ENCODE peak calls at places on chromosomes 3 and 15, in seven cellular contexts. P, X, S, C, Q, H and W are unnamed samples.

GRCh38 chr15:67300266-67300914 is 45.8 kb downstream of the IQCH start:
- DNase-seq in P (no peak), X (no peak), S (no peak), C (no peak), Q (no peak), H (no peak), W (no peak)

GRCh38 chr3:160611141-160611540 is 45.8 kb upstream of the KPNA4 start:
- DNase-seq in P (no peak), X (no peak), S (no peak), C (no peak), Q (no peak), H (no peak), W (no peak)

GRCh38 chr3:115616461-115616860 is 6.8 kb upstream of the GAP43 start:
- DNase-seq in P (no peak), X (no peak), S (no peak), C (no peak), Q (no peak), H (no peak), W (no peak)

GRCh38 chr3:133408366-133408765 is 8.5 kb downstream of the BFSP2 start:
- DNase-seq in P (no peak), X (no peak), S (peak; percentile 58), C (no peak), Q (no peak), H (no peak), W (no peak)

GRCh38 chr3:50134367-50134766 is 20.8 kb upstream of the SEMA3F start:
- DNase-seq in P (no peak), X (no peak), S (no peak), C (no peak), Q (no peak), H (no peak), W (no peak)

GRCh38 chr3:178546079-178546478 is 9.8 kb downstream of the KCNMB2 start:
- DNase-seq in P (no peak), X (no peak), S (no peak), C (no peak), Q (no peak), H (no peak), W (no peak)

GRCh38 chr15:58748040-58748786 is 1.3 kb downstream of the ADAM10 start:
- DNase-seq in P (no peak), X (no peak), S (no peak), C (no peak), Q (no peak), H (no peak), W (no peak)

GRCh38 chr3:191235331-191236314 is 36.6 kb downstream of the OSTN start:
- DNase-seq in P (no peak), X (no peak), S (peak; percentile 63), C (no peak), Q (no peak), H (no peak), W (peak; percentile 90)

GRCh38 chr3:12706504-12707253 is 42.8 kb upstream of the RAF1 start:
- DNase-seq in P (peak; percentile 83), X (peak; percentile 73), S (peak; percentile 74), C (peak; percentile 79), Q (peak; percentile 81), H (peak; percentile 53), W (peak; percentile 45)

GRCh38 chr3:9402410-9403228 is 5.2 kb downstream of the SETD5 start:
- DNase-seq in P (peak; percentile 42), X (peak; percentile 44), S (peak; percentile 52), C (peak; percentile 88), Q (peak; percentile 84), H (peak; percentile 59), W (no peak)
- TF ChIP-seq RAD21 in P (no peak), X (no peak), S (no peak), C (peak; percentile 23), Q (no peak), H (no peak), W (no peak)

GRCh38 chr15:87977907-87978306 is 278.6 kb downstream of the NTRK3 start:
- DNase-seq in P (no peak), X (no peak), S (no peak), C (no peak), Q (no peak), H (no peak), W (no peak)
- TF ChIP-seq CTCF in P (no peak), X (no peak), S (no peak), C (no peak), Q (no peak), H (no peak), W (no peak)

GRCh38 chr3:45640724-45641361 is 46.3 kb downstream of the LIMD1 start:
- DNase-seq in P (no peak), X (no peak), S (no peak), C (no peak), Q (no peak), H (no peak), W (no peak)
- TF ChIP-seq RAD21 in P (no peak), X (no peak), S (no peak), C (no peak), Q (no peak), H (no peak), W (no peak)

DNA sequence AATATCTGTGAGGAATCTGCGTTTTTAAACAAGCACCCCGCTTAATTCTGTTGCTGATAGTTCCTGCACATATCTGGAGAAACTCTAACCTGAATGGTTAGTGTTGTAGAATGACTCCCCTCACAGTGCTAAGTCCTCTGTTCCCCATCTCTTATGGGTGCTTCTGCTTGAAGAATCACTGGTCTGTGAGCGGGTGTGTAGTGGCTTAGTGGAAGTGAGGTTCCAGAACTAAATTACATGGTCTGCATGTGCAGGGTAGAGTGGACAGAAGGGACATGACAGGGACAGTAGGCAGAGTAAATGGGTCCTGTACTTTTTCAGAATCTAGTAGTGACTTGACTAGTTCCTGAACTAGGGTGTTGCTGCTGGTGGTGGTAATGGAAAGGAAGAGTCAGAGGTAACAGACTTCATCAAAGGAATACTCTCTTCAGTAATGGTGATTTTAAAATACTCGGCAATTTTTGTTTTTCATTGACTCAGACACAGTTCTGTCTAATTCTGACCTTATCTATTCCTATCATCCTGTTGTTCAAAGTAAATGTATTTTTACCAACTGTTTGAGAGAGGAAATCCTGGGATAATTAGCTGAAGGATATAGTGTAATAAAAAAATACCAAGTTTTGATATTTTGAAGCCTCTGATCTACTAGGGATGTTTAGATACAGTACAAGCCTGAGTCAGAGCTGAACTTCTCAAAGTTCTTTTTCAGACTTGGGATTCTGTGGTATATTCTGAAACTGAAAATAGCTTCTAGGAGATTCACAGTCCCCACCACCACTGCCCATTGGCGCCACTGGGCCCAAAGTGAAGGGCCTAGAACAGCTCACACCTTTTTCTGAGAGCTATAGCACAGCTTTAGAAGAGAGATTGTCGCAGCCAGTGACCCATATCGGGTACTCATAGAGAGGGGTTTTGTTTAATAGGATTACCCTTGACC is 55.5 kb downstream of the FNDC3B start:
- DNase-seq in P (no peak), X (peak; percentile 30), S (peak; percentile 62), C (no peak), Q (no peak), H (no peak), W (peak; percentile 62)
- TF ChIP-seq CTCF in P (no peak), X (no peak), S (peak; percentile 16), C (no peak), Q (peak; percentile 17), H (peak; percentile 24), W (peak; percentile 31)

DNA sequence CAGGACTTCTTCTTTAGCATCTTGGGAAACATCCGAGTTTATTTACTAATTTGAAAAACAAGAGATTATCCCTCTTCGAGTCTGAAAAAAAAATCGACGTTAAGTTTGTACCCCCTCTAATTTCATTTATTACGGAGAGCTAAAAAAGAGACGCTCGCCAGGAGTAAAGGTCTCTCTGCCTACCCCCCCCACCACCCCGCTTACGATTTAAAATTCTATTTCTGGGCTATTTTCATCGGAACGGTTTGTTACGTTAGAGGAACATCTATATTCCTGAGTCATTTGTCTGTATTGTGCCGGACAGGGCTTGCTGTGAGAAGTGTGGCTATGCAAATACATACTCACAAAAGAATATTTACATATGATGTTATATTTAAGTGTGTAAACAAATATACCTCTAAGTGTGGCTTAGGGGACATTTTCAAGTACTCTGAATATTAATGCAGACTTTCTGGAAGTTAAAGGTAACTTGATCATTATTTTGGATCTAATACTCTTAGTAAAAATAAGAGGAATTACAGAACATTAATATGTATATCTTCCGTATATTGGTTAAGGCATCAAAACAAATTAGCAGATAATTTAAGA is 1.4 kb upstream of the SHOX2 start:
- DNase-seq in P (peak; percentile 14), X (no peak), S (no peak), C (no peak), Q (no peak), H (no peak), W (no peak)
- TF ChIP-seq RAD21 in P (no peak), X (no peak), S (no peak), C (no peak), Q (no peak), H (no peak), W (no peak)

GRCh38 chr15:31887246-31887645 is 143.1 kb upstream of the CHRNA7 start:
- DNase-seq in P (no peak), X (peak; percentile 70), S (no peak), C (no peak), Q (no peak), H (no peak), W (no peak)
- TF ChIP-seq CTCF in P (no peak), X (no peak), S (no peak), C (peak; percentile 7), Q (no peak), H (peak; percentile 54), W (no peak)

GRCh38 chr3:170740726-170741591 is 129.0 kb downstream of the RPL22L1 start:
- DNase-seq in P (peak; percentile 50), X (no peak), S (peak; percentile 72), C (no peak), Q (no peak), H (no peak), W (no peak)
- TF ChIP-seq RAD21 in P (no peak), X (no peak), S (no peak), C (no peak), Q (no peak), H (no peak), W (no peak)

GRCh38 chr3:38130631-38131065 is 6.3 kb downstream of the ACAA1 start:
- DNase-seq in P (no peak), X (no peak), S (no peak), C (no peak), Q (no peak), H (no peak), W (no peak)

GRCh38 chr3:38133209-38133556 is 3.7 kb downstream of the ACAA1 start:
- DNase-seq in P (no peak), X (no peak), S (no peak), C (no peak), Q (no peak), H (no peak), W (no peak)

GRCh38 chr3:38130219-38130618 is 6.7 kb downstream of the ACAA1 start:
- DNase-seq in P (no peak), X (no peak), S (no peak), C (no peak), Q (no peak), H (no peak), W (no peak)

GRCh38 chr3:38133557-38134405 is 3.1 kb downstream of the ACAA1 start:
- DNase-seq in P (no peak), X (no peak), S (no peak), C (peak; percentile 99), Q (no peak), H (no peak), W (no peak)

GRCh38 chr3:38131621-38132369 is 5.1 kb downstream of the ACAA1 start:
- DNase-seq in P (peak; percentile 53), X (peak; percentile 60), S (peak; percentile 31), C (no peak), Q (peak; percentile 70), H (no peak), W (no peak)
- TF ChIP-seq CTCF in P (peak; percentile 56), X (peak; percentile 64), S (peak; percentile 61), C (peak; percentile 62), Q (peak; percentile 88), H (no peak), W (peak; percentile 61)